ENCODE peak calls at places on chromosomes 16 and 17, in ten cellular contexts. L, B, Q, W, O, N, G, X, C and F are unnamed samples.

GRCh38 chr17:53655591-53655990 is 167.1 kb upstream of the KIF2B start:
- DNase-seq in L (no peak), B (no peak), Q (no peak), W (no peak), O (peak; percentile 32), N (no peak), G (no peak), X (no peak), C (no peak), F (no peak)

GRCh38 chr17:79913451-79913850 is 74.2 kb upstream of the CBX4 start:
- DNase-seq in L (no peak), B (peak; percentile 37), Q (no peak), W (no peak), O (no peak), N (no peak), G (no peak), X (no peak), C (peak; percentile 55), F (no peak)

GRCh38 chr17:5785343-5785742 is 201.0 kb upstream of the NLRP1 start:
- DNase-seq in L (no peak), B (no peak), Q (no peak), W (no peak), O (peak; percentile 48), N (peak; percentile 85), G (no peak), X (no peak), C (no peak), F (peak; percentile 61)

GRCh38 chr17:21272881-21273839 is 11.4 kb upstream of the MAP2K3 start:
- DNase-seq in L (no peak), B (no peak), Q (peak; percentile 49), W (no peak), O (no peak), N (peak; percentile 54), G (no peak), X (no peak), C (no peak), F (no peak)

GRCh38 chr16:54647731-54648221 is 282.9 kb upstream of the IRX5 start:
- DNase-seq in L (no peak), B (no peak), Q (no peak), W (no peak), O (peak; percentile 67), N (no peak), G (no peak), X (no peak), C (no peak), F (peak; percentile 88)

GRCh38 chr16:6549415-6549814 is 783.2 kb upstream of the RBFOX1 start:
- DNase-seq in L (no peak), B (no peak), Q (no peak), W (no peak), O (no peak), N (no peak), G (no peak), X (no peak), C (no peak), F (no peak)

GRCh38 chr17:81129289-81129688 is 36.0 kb upstream of the PVALEF start:
- DNase-seq in L (no peak), B (no peak), Q (no peak), W (no peak), O (no peak), N (no peak), G (no peak), X (no peak), C (no peak), F (no peak)

GRCh38 chr16:87924041-87924851 is 12.1 kb downstream of the CA5A start:
- DNase-seq in L (no peak), B (peak; percentile 65), Q (no peak), W (no peak), O (no peak), N (no peak), G (no peak), X (no peak), C (no peak), F (no peak)

GRCh38 chr17:75843577-75844529 is at the start of gene UNC13D:
- DNase-seq in L (peak; percentile 52), B (peak; percentile 90), Q (peak; percentile 58), W (no peak), O (no peak), N (peak; percentile 70), G (peak; percentile 79), X (no peak), C (no peak), F (no peak)

GRCh38 chr17:258045-258734 is 76.7 kb upstream of the DOC2B start:
- DNase-seq in L (no peak), B (no peak), Q (no peak), W (no peak), O (no peak), N (no peak), G (peak; percentile 15), X (no peak), C (peak; percentile 45), F (no peak)

GRCh38 chr16:89787365-89787805 is 29.1 kb downstream of the FANCA start:
- DNase-seq in L (no peak), B (no peak), Q (no peak), W (no peak), O (no peak), N (no peak), G (no peak), X (no peak), C (no peak), F (no peak)

GRCh38 chr17:7476474-7476873 is 3.0 kb downstream of the ZBTB4 start:
- DNase-seq in L (no peak), B (no peak), Q (no peak), W (peak; percentile 50), O (peak; percentile 82), N (peak; percentile 77), G (no peak), X (no peak), C (no peak), F (peak; percentile 23)

GRCh38 chr17:50634915-50635719 is 436 bp downstream of the ABCC3 start:
- DNase-seq in L (no peak), B (peak; percentile 80), Q (no peak), W (no peak), O (peak; percentile 48), N (peak; percentile 24), G (no peak), X (no peak), C (peak; percentile 78), F (no peak)

GRCh38 chr17:72479113-72479512 is 358.3 kb downstream of the SOX9 start:
- DNase-seq in L (no peak), B (no peak), Q (no peak), W (peak; percentile 51), O (no peak), N (peak; percentile 36), G (no peak), X (no peak), C (no peak), F (no peak)

GRCh38 chr17:68612228-68612922 is 11.2 kb upstream of the FAM20A start:
- DNase-seq in L (no peak), B (no peak), Q (no peak), W (no peak), O (peak; percentile 4), N (no peak), G (no peak), X (no peak), C (no peak), F (no peak)

GRCh38 chr17:59377410-59377809 is 46.0 kb downstream of the YPEL2 start:
- DNase-seq in L (no peak), B (no peak), Q (no peak), W (no peak), O (peak; percentile 55), N (no peak), G (no peak), X (no peak), C (no peak), F (peak; percentile 34)

GRCh38 chr17:45048795-45049563 is 2.5 kb downstream of the DCAKD start:
- DNase-seq in L (no peak), B (no peak), Q (no peak), W (peak; percentile 52), O (peak; percentile 34), N (no peak), G (no peak), X (no peak), C (no peak), F (no peak)

GRCh38 chr16:1288813-1289479 is 20.5 kb upstream of the UBE2I start:
- DNase-seq in L (no peak), B (no peak), Q (no peak), W (no peak), O (no peak), N (no peak), G (no peak), X (no peak), C (no peak), F (no peak)

GRCh38 chr17:7132511-7133094 is 18.0 kb upstream of the ASGR2 start:
- DNase-seq in L (peak; percentile 37), B (no peak), Q (no peak), W (no peak), O (no peak), N (no peak), G (no peak), X (no peak), C (peak; percentile 41), F (no peak)

GRCh38 chr16:3317315-3317999 is 12.2 kb downstream of the ZNF75A start:
- DNase-seq in L (no peak), B (no peak), Q (no peak), W (peak; percentile 51), O (peak; percentile 10), N (no peak), G (no peak), X (no peak), C (no peak), F (no peak)
- H3K9me3 ChIP-seq in L (peaks cover 100% of the 10 kb centered on the region), B (peaks cover 100% of the 10 kb centered on the region), Q (peaks cover 100% of the 10 kb centered on the region), W (peaks cover 98% of the 10 kb centered on the region), O (peaks cover 26% of the 10 kb centered on the region), N (peaks cover 36% of the 10 kb centered on the region), G (peaks cover 99% of the 10 kb centered on the region), X (peaks cover 21% of the 10 kb centered on the region), C (peaks cover 32% of the 10 kb centered on the region), F (peaks cover 63% of the 10 kb centered on the region)

GRCh38 chr17:39239640-39240314 is 14.0 kb upstream of the STAC2 start:
- DNase-seq in L (peak; percentile 56), B (peak; percentile 85), Q (peak; percentile 78), W (peak; percentile 60), O (no peak), N (peak; percentile 54), G (peak; percentile 72), X (no peak), C (peak; percentile 77), F (no peak)
- H3K4me3 ChIP-seq in L (peak overlapping the region; percentile 49), B (no peak overlapping the region), Q (no peak overlapping the region), W (no peak overlapping the region), O (no peak overlapping the region), N (no peak overlapping the region), G (no peak overlapping the region), X (no peak overlapping the region), C (no peak overlapping the region), F (no peak overlapping the region)

GRCh38 chr16:72309001-72309400 is 137.0 kb upstream of the PMFBP1 start:
- DNase-seq in L (no peak), B (no peak), Q (no peak), W (no peak), O (no peak), N (no peak), G (no peak), X (no peak), C (no peak), F (no peak)
- H3K9me3 ChIP-seq in L (no peaks in the 10 kb centered on the region), B (peaks cover 5% of the 10 kb centered on the region), Q (peaks cover 7% of the 10 kb centered on the region), W (peaks cover 3% of the 10 kb centered on the region), O (peaks cover 2% of the 10 kb centered on the region), N (no peaks in the 10 kb centered on the region), G (no peaks in the 10 kb centered on the region), X (no peaks in the 10 kb centered on the region), C (no peaks in the 10 kb centered on the region), F (peaks cover 2% of the 10 kb centered on the region)

DNA sequence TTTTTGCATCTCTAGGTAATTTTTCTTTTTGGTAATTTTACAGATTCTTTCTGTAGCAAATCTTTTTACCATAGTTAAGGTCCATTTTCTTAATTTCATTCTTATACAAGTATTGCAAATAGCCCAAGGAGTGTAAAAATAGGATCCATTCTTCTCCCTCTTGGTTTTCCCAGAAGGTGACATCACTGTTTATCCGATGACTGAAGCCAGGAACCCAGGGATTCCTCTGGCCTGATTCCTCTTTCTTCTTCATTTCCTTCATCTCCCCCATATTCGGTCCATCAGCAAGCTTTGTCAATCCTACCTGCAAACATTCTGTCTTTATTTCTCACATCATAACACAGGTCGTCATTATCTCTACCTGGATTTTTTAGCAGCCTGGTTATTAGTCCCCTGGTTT is 5.3 kb downstream of the RBBP6 start:
- DNase-seq in L (no peak), B (no peak), Q (no peak), W (no peak), O (peak; percentile 53), N (no peak), G (no peak), X (no peak), C (no peak), F (no peak)
- H3K4me3 ChIP-seq in L (peak overlapping the region; percentile 99), B (no peak overlapping the region), Q (no peak overlapping the region), W (no peak overlapping the region), O (peak overlapping the region; percentile 91), N (no peak overlapping the region), G (no peak overlapping the region), X (no peak overlapping the region), C (no peak overlapping the region), F (no peak overlapping the region)